ENCODE peak calls at places on chromosomes 7 and 10, in four cellular contexts. One of them, this sample, is unnamed.

GRCh38 chr7:16564909-16565426 is 38.3 kb downstream of the LRRC72 start:
- DNase-seq in testis: no peak
- DNase-seq in astrocyte of the spinal cord: peak
- DNase-seq in prostate gland: no peak
- DNase-seq in this sample: peak

GRCh38 chr7:150311711-150312110 is 11.4 kb upstream of the LRRC61 start:
- DNase-seq in testis: no peak
- DNase-seq in astrocyte of the spinal cord: peak
- DNase-seq in prostate gland: no peak
- DNase-seq in this sample: no peak

GRCh38 chr7:99383791-99384370 is 9.4 kb downstream of the ARPC1B start:
- DNase-seq in prostate gland: no peak
- DNase-seq in testis: no peak
- DNase-seq in astrocyte of the spinal cord: no peak
- DNase-seq in this sample: no peak

GRCh38 chr10:69425513-69426298 is 9.0 kb upstream of the TACR2 start:
- DNase-seq in testis: no peak
- DNase-seq in astrocyte of the spinal cord: no peak
- DNase-seq in prostate gland: peak
- DNase-seq in this sample: no peak

GRCh38 chr10:81863771-81864170 is 11.2 kb upstream of the NRG3 start:
- DNase-seq in astrocyte of the spinal cord: no peak
- DNase-seq in testis: no peak
- DNase-seq in prostate gland: no peak
- DNase-seq in this sample: peak

GRCh38 chr7:130566898-130567280 is 75.0 kb downstream of the MEST start:
- DNase-seq in testis: no peak
- DNase-seq in prostate gland: no peak
- DNase-seq in astrocyte of the spinal cord: no peak
- DNase-seq in this sample: no peak

GRCh38 chr10:71831646-71832552 is 19.2 kb downstream of the PSAP start:
- DNase-seq in astrocyte of the spinal cord: peak
- DNase-seq in testis: no peak
- DNase-seq in prostate gland: no peak
- DNase-seq in this sample: peak

GRCh38 chr7:45980181-45980905 is 59.3 kb upstream of the IGFBP3 start:
- DNase-seq in astrocyte of the spinal cord: peak
- DNase-seq in testis: no peak
- DNase-seq in prostate gland: no peak
- DNase-seq in this sample: peak

GRCh38 chr7:67593807-67594206 is 597.2 kb downstream of the TYW1 start:
- DNase-seq in testis: no peak
- DNase-seq in prostate gland: no peak
- DNase-seq in astrocyte of the spinal cord: no peak
- DNase-seq in this sample: no peak

GRCh38 chr10:43417950-43418768 is 9.2 kb upstream of the HNRNPF start:
- DNase-seq in astrocyte of the spinal cord: no peak
- DNase-seq in testis: no peak
- DNase-seq in prostate gland: no peak
- DNase-seq in this sample: no peak

GRCh38 chr10:14860782-14861181 is 17.9 kb upstream of the SUV39H2 start:
- DNase-seq in testis: no peak
- DNase-seq in prostate gland: no peak
- DNase-seq in astrocyte of the spinal cord: no peak
- DNase-seq in this sample: no peak

GRCh38 chr7:47337531-47337930 is 244.4 kb downstream of the TNS3 start:
- DNase-seq in prostate gland: no peak
- DNase-seq in astrocyte of the spinal cord: no peak
- DNase-seq in testis: no peak
- DNase-seq in this sample: no peak
- TF ChIP-seq CTCF in prostate gland: no peak
- TF ChIP-seq CTCF in astrocyte of the spinal cord: no peak
- TF ChIP-seq CTCF in testis: no peak
- TF ChIP-seq CTCF in this sample: no peak

GRCh38 chr10:44806895-44807294 is 104.2 kb upstream of the TMEM72 start:
- DNase-seq in testis: no peak
- DNase-seq in astrocyte of the spinal cord: no peak
- DNase-seq in prostate gland: no peak
- DNase-seq in this sample: no peak
- H3K4me3 ChIP-seq in testis: no peak
- H3K4me3 ChIP-seq in astrocyte of the spinal cord: no peak
- H3K4me3 ChIP-seq in prostate gland: no peak
- H3K4me3 ChIP-seq in this sample: no peak

DNA sequence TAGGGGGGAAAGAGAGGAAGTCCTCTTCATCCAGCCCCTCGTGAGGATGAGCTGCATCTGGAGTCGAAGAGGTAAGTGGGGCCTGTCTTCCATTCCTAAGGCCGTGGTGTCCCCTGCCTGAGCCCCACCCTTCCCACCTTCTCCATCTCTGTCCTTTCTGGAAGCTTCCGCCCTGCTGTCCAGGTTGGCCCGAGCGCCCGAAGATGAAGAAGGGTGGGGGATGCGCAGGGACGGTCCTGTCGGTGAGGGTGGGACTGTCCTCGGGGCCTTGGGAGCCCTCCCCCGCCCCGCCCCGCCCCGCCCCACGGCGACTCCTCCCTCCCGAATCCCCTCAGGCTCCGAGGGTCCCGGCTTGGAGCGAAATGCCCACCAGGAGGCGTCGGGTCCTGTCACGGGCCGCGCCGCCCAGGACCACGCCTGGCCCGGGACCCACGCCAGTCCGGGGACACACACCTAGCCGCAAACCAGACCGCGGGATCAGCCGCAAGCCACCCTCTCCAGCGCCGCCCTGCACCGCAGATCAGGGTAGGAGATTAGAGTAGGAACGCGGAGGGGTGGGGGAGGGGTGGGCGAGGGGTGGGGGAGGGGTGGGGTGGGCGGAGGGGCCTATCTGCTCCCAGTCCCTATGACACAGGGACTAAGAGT is 15.3 kb downstream of the GPRIN2 start:
- DNase-seq in testis: peak
- DNase-seq in astrocyte of the spinal cord: no peak
- DNase-seq in prostate gland: no peak
- DNase-seq in this sample: no peak
- TF ChIP-seq CTCF in testis: no peak
- TF ChIP-seq CTCF in astrocyte of the spinal cord: peak
- TF ChIP-seq CTCF in prostate gland: peak
- TF ChIP-seq CTCF in this sample: peak

GRCh38 chr7:85115006-85115405 is 71.8 kb downstream of the SEMA3D start:
- DNase-seq in testis: no peak
- DNase-seq in astrocyte of the spinal cord: no peak
- DNase-seq in prostate gland: no peak
- DNase-seq in this sample: no peak
- H3K4me3 ChIP-seq in testis: no peak
- H3K4me3 ChIP-seq in astrocyte of the spinal cord: no peak
- H3K4me3 ChIP-seq in prostate gland: no peak
- H3K4me3 ChIP-seq in this sample: no peak

This sample was measured in fibroblast of pulmonary artery.